ENCODE peak calls at places on chromosome 17, in five cellular contexts. N, J, K, E and D are unnamed samples.

GRCh38 chr17:6940186-6940649 is 55.6 kb upstream of the ALOX12 start:
- DNase-seq in K (no peak), N (no peak), J (no peak), E (no peak), D (no peak)

GRCh38 chr17:17205368-17206148 is 575 bp downstream of the PLD6 start:
- DNase-seq in N (no peak), J (peak), E (no peak), K (peak), D (peak)

GRCh38 chr17:1180958-1181768 is 1.4 kb upstream of the ABR start:
- DNase-seq in K (no peak), N (no peak), J (peak), E (no peak), D (no peak)

GRCh38 chr17:29560306-29560705 is 6.5 kb downstream of the ABHD15 start:
- DNase-seq in K (no peak), N (no peak), J (no peak), E (no peak), D (no peak)

GRCh38 chr17:3512512-3513171 is 36.8 kb downstream of the ASPA start:
- DNase-seq in K (peak), N (no peak), E (peak), J (no peak), D (peak)

GRCh38 chr17:29883497-29883896 is 46.5 kb downstream of the SSH2 start:
- DNase-seq in K (peak), J (no peak), N (no peak), E (no peak), D (no peak)

GRCh38 chr17:64622931-64623654 is 39.0 kb downstream of the SMURF2 start:
- DNase-seq in K (peak), N (peak), E (no peak), J (no peak), D (peak)

GRCh38 chr17:16398270-16399267 is 16.8 kb upstream of the TRPV2 start:
- DNase-seq in K (no peak), E (no peak), N (peak), J (no peak), D (peak)

GRCh38 chr17:64278614-64279013 is 15.6 kb upstream of the TEX2 start:
- DNase-seq in J (no peak), K (peak), N (peak), E (no peak), D (no peak)

GRCh38 chr17:49190932-49191331 is 19.4 kb downstream of the GNGT2 start:
- DNase-seq in E (no peak), N (no peak), K (no peak), J (no peak), D (no peak)

GRCh38 chr17:56499799-56500388 is 93.6 kb upstream of the NOG start:
- DNase-seq in K (peak), J (no peak), N (peak), E (no peak), D (peak)

GRCh38 chr17:73302189-73302588 is 9.6 kb downstream of the CDC42EP4 start:
- DNase-seq in K (no peak), N (peak), E (no peak), J (no peak), D (no peak)

GRCh38 chr17:5510776-5511175 is 24.4 kb downstream of the MIS12 start:
- DNase-seq in E (no peak), N (no peak), J (peak), K (no peak), D (no peak)

DNA sequence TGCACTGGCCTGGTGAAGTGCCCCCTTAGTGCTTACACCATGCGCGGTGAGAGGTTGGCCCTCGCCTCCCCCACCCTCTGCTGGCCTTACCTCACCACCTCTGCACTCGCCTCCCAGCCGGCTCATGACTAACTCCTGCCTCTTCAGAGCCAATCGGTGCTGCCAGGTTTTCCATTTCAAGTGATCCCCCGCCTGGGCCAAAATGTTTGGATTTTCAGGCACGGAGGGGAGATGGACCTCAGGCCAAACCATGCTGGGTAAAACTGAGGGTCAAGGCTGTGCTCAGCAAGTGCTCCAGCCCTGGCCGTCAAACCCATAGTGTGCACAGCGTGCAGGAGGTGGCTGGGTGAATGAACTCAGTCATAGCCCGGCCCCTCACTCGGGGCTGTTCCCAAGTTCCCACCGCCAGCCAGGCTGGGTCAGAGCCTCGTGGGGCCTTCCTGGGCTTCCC is 175.4 kb downstream of the SEC14L1 start:
- DNase-seq in J (peak), N (peak), E (no peak), K (peak), D (peak)
- H3K4me2 ChIP-seq in J (no peak), N (peak), E (no peak), K (peak), D (no peak)

DNA sequence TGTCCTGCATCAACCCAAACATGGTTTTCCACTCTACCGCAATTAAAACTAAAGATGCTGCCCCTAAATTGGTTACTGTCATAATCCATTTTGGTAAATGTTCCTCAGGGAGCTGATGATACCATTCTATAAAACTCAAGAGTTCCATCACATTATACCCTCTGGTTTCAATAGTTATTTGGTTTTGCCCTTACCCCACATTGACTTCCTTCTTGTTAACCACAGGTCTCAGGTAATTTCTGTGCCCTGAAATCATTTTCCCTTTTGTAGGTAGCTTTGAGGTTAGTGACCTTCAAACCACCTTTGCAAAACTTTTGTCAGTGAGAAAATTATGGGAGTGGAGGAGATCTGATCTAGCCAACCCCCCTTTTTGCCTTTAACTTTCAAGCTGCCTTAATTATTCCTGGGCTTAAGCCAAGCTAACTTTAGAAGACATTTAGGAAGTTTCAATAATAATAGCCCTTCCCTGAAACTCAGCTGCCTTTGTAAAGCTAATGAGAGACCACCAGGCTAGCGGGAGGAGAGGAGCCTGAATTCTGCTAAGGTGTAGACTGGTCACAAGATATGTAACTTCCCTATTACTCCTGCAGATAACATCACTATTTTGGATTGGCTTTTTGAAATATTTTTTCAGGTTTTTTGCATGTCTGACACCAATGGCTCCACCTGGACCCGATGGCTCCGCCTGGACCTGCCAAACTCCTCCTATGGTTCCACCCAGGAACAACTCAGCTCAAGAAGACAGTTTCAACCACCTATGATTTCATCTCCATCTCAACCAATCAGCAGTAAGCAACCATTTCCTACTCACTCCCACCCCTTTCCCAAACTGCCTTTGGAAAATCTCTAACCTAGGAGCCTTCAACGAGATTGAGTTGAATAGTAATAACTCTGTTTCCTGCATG is 224.9 kb downstream of the HS3ST3B1 start:
- DNase-seq in N (no peak), J (peak), E (no peak), K (no peak), D (no peak)
- H3K14ac ChIP-seq in N (no peak), J (no peak), E (no peak), K (no peak), D (no peak)

GRCh38 chr17:28548417-28549130 is 3.9 kb downstream of the UNC119 start:
- DNase-seq in E (no peak), K (no peak), N (no peak), J (no peak), D (no peak)

GRCh38 chr17:28547623-28548416 is 4.6 kb downstream of the UNC119 start:
- DNase-seq in N (peak), K (peak), E (peak), J (peak), D (peak)

GRCh38 chr17:28545141-28545503 is 7.3 kb downstream of the UNC119 start:
- DNase-seq in N (no peak), K (no peak), J (no peak), E (no peak), D (no peak)

GRCh38 chr17:28545787-28546415 is 6.5 kb downstream of the UNC119 start:
- DNase-seq in K (no peak), J (no peak), N (no peak), E (no peak), D (no peak)

DNA sequence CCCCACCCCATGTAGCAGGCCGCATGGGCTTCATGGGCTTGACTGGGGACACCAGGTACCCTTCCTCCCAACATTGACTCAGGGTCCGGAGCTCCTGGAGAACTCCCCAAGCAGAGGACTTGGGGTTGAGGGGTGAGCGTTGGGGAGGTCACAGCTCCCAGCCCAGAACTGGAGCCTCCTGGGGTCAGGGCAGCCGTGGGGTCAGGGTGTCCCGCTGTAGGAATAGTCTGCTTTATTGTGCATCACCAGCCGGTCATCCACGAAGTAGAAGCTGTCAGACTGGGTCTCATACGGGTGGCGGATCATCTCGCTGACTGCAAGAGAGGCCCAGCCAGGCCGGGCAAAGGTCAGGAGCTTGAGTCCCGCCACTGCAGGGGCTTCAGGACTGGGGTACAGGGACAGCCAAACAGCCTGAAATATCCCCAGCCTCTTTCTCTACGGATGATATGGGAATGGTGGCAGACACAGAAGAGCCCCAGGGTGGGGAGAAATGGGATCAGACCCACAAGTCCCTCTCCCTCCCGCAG is 5.3 kb downstream of the UNC119 start:
- DNase-seq in J (no peak), K (no peak), E (no peak), N (no peak), D (no peak)
- H3K4me2 ChIP-seq in J (no peak), K (no peak), E (no peak), N (no peak), D (no peak)

GRCh38 chr17:51474764-51475163 is 214.4 kb downstream of the UTP18 start:
- DNase-seq in E (no peak), K (no peak), J (no peak), N (no peak), D (no peak)

GRCh38 chr17:51481370-51481769 is 221.0 kb downstream of the UTP18 start:
- DNase-seq in J (no peak), N (no peak), E (no peak), K (no peak), D (no peak)

GRCh38 chr17:51475650-51476221 is 215.4 kb downstream of the UTP18 start:
- DNase-seq in N (no peak), J (no peak), K (no peak), E (no peak), D (no peak)

DNA sequence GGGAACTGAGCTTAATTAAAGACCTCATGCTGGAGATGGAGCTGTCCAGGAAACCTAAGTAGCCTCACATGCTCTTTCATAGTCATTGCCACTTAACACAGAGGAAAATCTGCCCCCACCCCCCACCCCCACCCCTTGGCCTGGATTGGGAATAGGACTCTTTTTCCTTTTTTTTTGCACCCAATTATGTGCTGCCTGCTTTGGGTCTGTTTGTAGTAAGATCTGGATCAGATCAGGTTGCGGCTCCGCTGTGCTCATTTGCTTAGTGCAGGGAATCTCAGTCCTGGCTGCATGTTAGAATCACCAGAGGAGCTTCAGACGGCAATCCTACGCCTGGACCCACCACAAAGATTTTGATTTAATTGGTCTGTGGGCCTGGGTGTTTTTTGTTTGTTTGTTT is 219.0 kb downstream of the UTP18 start:
- DNase-seq in J (no peak), N (no peak), E (no peak), K (no peak), D (no peak)
- H3K14ac ChIP-seq in J (no peak), N (no peak), E (no peak), K (no peak), D (no peak)

GRCh38 chr17:8563024-8563776 is 67.3 kb downstream of the MYH10 start:
- DNase-seq in K (no peak), N (no peak), J (no peak), E (no peak), D (no peak)
- H3K4me2 ChIP-seq in K (peak), N (no peak), J (no peak), E (no peak), D (no peak)

GRCh38 chr17:77746901-77747620 is 211.4 kb upstream of the TNRC6C start:
- DNase-seq in J (no peak), K (no peak), N (no peak), E (peak), D (no peak)
- H3K14ac ChIP-seq in J (no peak), K (no peak), N (no peak), E (no peak), D (no peak)

GRCh38 chr17:58416396-58416795 is 938 bp downstream of the RNF43 start:
- DNase-seq in K (no peak), J (no peak), N (no peak), E (no peak), D (no peak)
- H3K4me2 ChIP-seq in K (no peak), J (peak), N (no peak), E (no peak), D (no peak)

GRCh38 chr17:38869647-38870258 is at the start of gene LASP1:
- DNase-seq in N (peak), J (no peak), E (peak), K (peak), D (peak)
- H3K14ac ChIP-seq in N (peak), J (peak), E (peak), K (peak), D (peak)

GRCh38 chr17:10196384-10196783 is 2.0 kb downstream of the GAS7 start:
- DNase-seq in E (no peak), K (no peak), N (no peak), J (no peak), D (no peak)
- H3K4me2 ChIP-seq in E (no peak), K (peak), N (no peak), J (no peak), D (peak)

GRCh38 chr17:18225121-18225561 is 294 bp upstream of the LLGL1 start:
- DNase-seq in N (peak), J (peak), K (peak), E (peak), D (peak)

GRCh38 chr17:18226284-18226945 is 980 bp downstream of the LLGL1 start:
- DNase-seq in K (peak), J (no peak), E (no peak), N (no peak), D (no peak)

GRCh38 chr17:18224053-18224427 is 1.4 kb upstream of the LLGL1 start:
- DNase-seq in K (no peak), J (peak), N (no peak), E (no peak), D (no peak)

GRCh38 chr17:18224428-18225120 is 861 bp upstream of the LLGL1 start:
- DNase-seq in J (peak), K (peak), E (peak), N (peak), D (no peak)

GRCh38 chr17:18225562-18226283 is at the start of gene LLGL1:
- DNase-seq in N (peak), K (no peak), J (no peak), E (no peak), D (no peak)
- H3K14ac ChIP-seq in N (no peak), K (peak), J (peak), E (peak), D (peak)